ENCODE peak calls at places on chromosome 1, in eight cellular contexts. N is LoVo; K is activated naive CD8-positive, alpha-beta T cell treated with anti-CD3 and anti-CD28 coated beads for 36 hours; P is AG04450; U is NCI-H1436; Z is GM23248; W is OCI-LY7; F is CD4-positive, alpha-beta memory T cell. G is an unnamed sample.

GRCh38 chr1:23177438-23178380 is 9.1 kb upstream of the LUZP1 start:
- DNase-seq in N (no peak), K (peak; percentile 68), P (no peak), U (peak; percentile 38), Z (peak; percentile 92), W (peak; percentile 90), F (peak; percentile 30), G (no peak)

GRCh38 chr1:184759097-184759496 is 4.4 kb upstream of the EDEM3 start:
- DNase-seq in N (no peak), K (no peak), P (no peak), U (no peak), Z (no peak), W (no peak), F (no peak), G (no peak)

GRCh38 chr1:212819704-212820103 is 27.7 kb downstream of the SPATA45 start:
- DNase-seq in N (no peak), K (no peak), P (no peak), U (no peak), Z (no peak), W (peak; percentile 50), F (no peak), G (no peak)

GRCh38 chr1:192732787-192733186 is 76.1 kb upstream of the RGS2 start:
- DNase-seq in N (no peak), K (peak; percentile 9), P (no peak), U (no peak), Z (no peak), W (peak; percentile 58), F (no peak), G (no peak)

GRCh38 chr1:11940260-11940921 is 5.9 kb downstream of the PLOD1 start:
- DNase-seq in N (no peak), K (no peak), P (no peak), U (no peak), Z (peak; percentile 54), W (no peak), F (no peak), G (no peak)

GRCh38 chr1:87834941-87835340 is 506.3 kb downstream of the LMO4 start:
- DNase-seq in N (no peak), K (no peak), P (no peak), U (no peak), Z (no peak), W (no peak), F (no peak), G (peak; percentile 1)

GRCh38 chr1:58950897-58951296 is 167.1 kb upstream of the JUN start:
- DNase-seq in N (no peak), K (no peak), P (no peak), U (no peak), Z (no peak), W (no peak), F (no peak), G (no peak)

GRCh38 chr1:106924360-106924759 is 132.1 kb upstream of the PRMT6 start:
- DNase-seq in N (no peak), K (no peak), P (no peak), U (no peak), Z (peak; percentile 39), W (no peak), F (no peak), G (no peak)

GRCh38 chr1:81803423-81804103 is 2.8 kb downstream of the ADGRL2 start:
- DNase-seq in N (no peak), K (no peak), P (no peak), U (no peak), Z (peak; percentile 60), W (no peak), F (no peak), G (no peak)

GRCh38 chr1:169565335-169566271 is 20.7 kb downstream of the F5 start:
- DNase-seq in N (peak; percentile 9), K (no peak), P (no peak), U (no peak), Z (no peak), W (no peak), F (no peak), G (no peak)

GRCh38 chr1:118504867-118505266 is 319.8 kb upstream of the SPAG17 start:
- DNase-seq in N (no peak), K (no peak), P (no peak), U (no peak), Z (no peak), W (no peak), F (no peak), G (no peak)

GRCh38 chr1:221350091-221350490 is 391.8 kb downstream of the DUSP10 start:
- DNase-seq in N (no peak), K (no peak), P (no peak), U (no peak), Z (peak; percentile 16), W (no peak), F (no peak), G (no peak)

GRCh38 chr1:219961684-219962083 is 33.3 kb upstream of the SLC30A10 start:
- DNase-seq in N (no peak), K (no peak), P (no peak), U (no peak), Z (no peak), W (no peak), F (no peak), G (no peak)

GRCh38 chr1:53258216-53258615 is 19.9 kb upstream of the MAGOH start:
- DNase-seq in N (no peak), K (no peak), P (no peak), U (no peak), Z (no peak), W (no peak), F (no peak), G (no peak)

GRCh38 chr1:47432071-47433036 is 5.5 kb upstream of the FOXD2 start:
- DNase-seq in N (no peak), K (peak; percentile 54), P (no peak), U (no peak), Z (peak; percentile 88), W (peak; percentile 28), F (peak; percentile 56), G (peak; percentile 46)

GRCh38 chr1:96865731-96866684 is 144.4 kb downstream of the PTBP2 start:
- DNase-seq in N (no peak), K (no peak), P (peak; percentile 99), U (no peak), Z (peak; percentile 98), W (no peak), F (no peak), G (peak; percentile 60)

GRCh38 chr1:97123717-97124446 is 402.3 kb downstream of the PTBP2 start:
- DNase-seq in N (no peak), K (no peak), P (no peak), U (no peak), Z (peak; percentile 29), W (no peak), F (no peak), G (no peak)

GRCh38 chr1:228004331-228004871 is 2.4 kb upstream of the WNT3A start:
- DNase-seq in N (no peak), K (no peak), P (no peak), U (peak; percentile 18), Z (peak; percentile 43), W (peak; percentile 53), F (no peak), G (no peak)

GRCh38 chr1:166489670-166490436 is 323.1 kb upstream of the FAM78B start:
- DNase-seq in N (peak; percentile 76), K (peak; percentile 48), P (no peak), U (no peak), Z (peak; percentile 29), W (peak; percentile 40), F (peak; percentile 59), G (no peak)

GRCh38 chr1:230108580-230108979 is 41.5 kb downstream of the GALNT2 start:
- DNase-seq in N (no peak), K (no peak), P (no peak), U (no peak), Z (no peak), W (no peak), F (no peak), G (no peak)

GRCh38 chr1:53476579-53476978 is 17.4 kb downstream of the DMRTB1 start:
- DNase-seq in N (no peak), K (no peak), P (no peak), U (no peak), Z (no peak), W (no peak), F (no peak), G (no peak)

GRCh38 chr1:245874942-245875580 is 632.0 kb downstream of the SMYD3 start:
- DNase-seq in N (peak; percentile 25), K (no peak), P (peak; percentile 99), U (peak; percentile 30), Z (peak; percentile 97), W (no peak), F (no peak), G (peak; percentile 73)

GRCh38 chr1:68814067-68814466 is 317.2 kb upstream of the DEPDC1 start:
- DNase-seq in N (no peak), K (no peak), P (no peak), U (no peak), Z (no peak), W (no peak), F (no peak), G (no peak)

GRCh38 chr1:6373961-6374720 is 19.4 kb downstream of the ACOT7 start:
- DNase-seq in N (no peak), K (no peak), P (no peak), U (peak; percentile 73), Z (no peak), W (no peak), F (no peak), G (no peak)

GRCh38 chr1:203204776-203205175 is 18.3 kb upstream of the CHI3L1 start:
- DNase-seq in N (no peak), K (no peak), P (no peak), U (no peak), Z (no peak), W (no peak), F (no peak), G (no peak)

GRCh38 chr1:52348704-52349301 is 17.2 kb downstream of the CC2D1B start:
- DNase-seq in N (no peak), K (no peak), P (no peak), U (no peak), Z (peak; percentile 48), W (no peak), F (no peak), G (no peak)

GRCh38 chr1:200488375-200489165 is 78.7 kb upstream of the ZNF281 start:
- DNase-seq in N (peak; percentile 76), K (peak; percentile 32), P (peak; percentile 66), U (peak; percentile 74), Z (peak; percentile 89), W (peak; percentile 74), F (peak; percentile 42), G (peak; percentile 10)

GRCh38 chr1:66725885-66726665 is 26.2 kb upstream of the DYNLT5 start:
- DNase-seq in N (peak; percentile 34), K (peak; percentile 42), P (peak; percentile 41), U (peak; percentile 71), Z (peak; percentile 76), W (peak; percentile 73), F (peak; percentile 54), G (peak; percentile 12)

GRCh38 chr1:28668191-28668955 is at the start of gene GMEB1:
- DNase-seq in N (peak; percentile 92), K (peak; percentile 92), P (no peak), U (peak; percentile 89), Z (peak; percentile 96), W (peak; percentile 93), F (peak; percentile 85), G (peak; percentile 44)

GRCh38 chr1:47769983-47770382 is 227.2 kb downstream of the TRABD2B start:
- DNase-seq in N (no peak), K (no peak), P (no peak), U (no peak), Z (no peak), W (no peak), F (no peak), G (no peak)

GRCh38 chr1:20719261-20719660 is 1.5 kb upstream of the KIF17 start:
- DNase-seq in N (no peak), K (no peak), P (no peak), U (no peak), Z (no peak), W (no peak), F (no peak), G (no peak)

GRCh38 chr1:226973371-226973897 is 33.3 kb downstream of the COQ8A start:
- DNase-seq in N (no peak), K (no peak), P (no peak), U (no peak), Z (no peak), W (no peak), F (no peak), G (no peak)

GRCh38 chr1:29331731-29332130 is 95.4 kb downstream of the PTPRU start:
- DNase-seq in N (no peak), K (no peak), P (no peak), U (no peak), Z (peak; percentile 13), W (no peak), F (no peak), G (no peak)

GRCh38 chr1:206074839-206075238 is 21.9 kb downstream of the RHEX start:
- DNase-seq in N (no peak), K (no peak), P (no peak), U (no peak), Z (no peak), W (no peak), F (no peak), G (no peak)